ENCODE peak calls at places on chromosome 16, in seven cellular contexts. X is left ventricle myocardium inferior; T is NCI-H2107; R is T1000; W is left cardiac atrium; F is activated CD4-positive, alpha-beta T cell treated with anti-CD3 and anti-CD28 coated beads for 1 hour; V is activated CD8-positive, alpha-beta T cell treated with anti-CD3 and anti-CD28 coated beads, Interleukin-2, amount 10 ng/mL, durations not matched to agents 7 days and 5 days. Y is an unnamed sample.

GRCh38 chr16:58500329-58501241 is 642 bp downstream of the NDRG4 start:
- DNase-seq in F (no peak), W (peak; percentile 23), R (no peak), T (no peak), X (no peak), V (no peak), Y (no peak)

GRCh38 chr16:24504467-24505345 is 34.7 kb upstream of the RBBP6 start:
- DNase-seq in R (peak; percentile 60), V (peak; percentile 75), T (peak; percentile 53), X (no peak), F (peak; percentile 28), W (peak; percentile 41), Y (peak; percentile 60)

GRCh38 chr16:51591480-51591879 is 440.4 kb upstream of the SALL1 start:
- DNase-seq in F (no peak), T (no peak), V (no peak), W (no peak), R (no peak), X (no peak), Y (no peak)

GRCh38 chr16:66240996-66241395 is 125.5 kb upstream of the CDH5 start:
- DNase-seq in T (no peak), F (no peak), W (no peak), R (no peak), X (no peak), V (no peak), Y (no peak)

GRCh38 chr16:63361032-63361624 is 1324.9 kb upstream of the CDH8 start:
- DNase-seq in T (no peak), F (no peak), W (no peak), R (no peak), V (no peak), X (no peak), Y (no peak)

GRCh38 chr16:83772806-83773205 is 35.0 kb upstream of the HSBP1 start:
- DNase-seq in T (no peak), F (no peak), X (no peak), V (no peak), W (no peak), R (no peak), Y (no peak)

GRCh38 chr16:5041604-5042133 is 7.9 kb upstream of the NAGPA start:
- DNase-seq in V (no peak), F (no peak), T (no peak), X (no peak), R (no peak), W (no peak), Y (peak; percentile 16)

GRCh38 chr16:87572959-87573358 is 29.3 kb upstream of the JPH3 start:
- DNase-seq in V (no peak), W (no peak), X (no peak), F (no peak), R (no peak), T (no peak), Y (no peak)

GRCh38 chr16:1990336-1991134 is 765 bp downstream of the SYNGR3 start:
- DNase-seq in V (peak; percentile 58), T (no peak), X (no peak), R (no peak), F (no peak), W (no peak), Y (peak; percentile 38)

GRCh38 chr16:73019456-73020362 is 28.2 kb downstream of the ZFHX3 start:
- DNase-seq in X (no peak), R (peak; percentile 6), V (no peak), T (no peak), W (peak; percentile 47), F (no peak), Y (peak; percentile 55)

GRCh38 chr16:88922114-88922825 is 54.7 kb downstream of the CBFA2T3 start:
- DNase-seq in V (no peak), T (no peak), F (no peak), X (peak; percentile 89), R (no peak), W (peak; percentile 95), Y (peak; percentile 95)

GRCh38 chr16:22632621-22633020 is 121.9 kb downstream of the NPIPB5 start:
- DNase-seq in T (no peak), R (no peak), X (no peak), W (no peak), V (no peak), F (no peak), Y (no peak)

GRCh38 chr16:77723108-77723514 is 797 bp downstream of the NUDT7 start:
- DNase-seq in R (peak; percentile 14), F (no peak), T (no peak), W (peak; percentile 31), V (peak; percentile 35), X (peak; percentile 16), Y (peak; percentile 55)

GRCh38 chr16:54135361-54136275 is 151.0 kb downstream of the IRX3 start:
- DNase-seq in V (no peak), W (no peak), T (no peak), X (no peak), R (no peak), F (no peak), Y (no peak)

GRCh38 chr16:79021991-79022390 is 578.5 kb downstream of the MAF start:
- DNase-seq in F (no peak), T (no peak), R (no peak), W (no peak), X (no peak), V (no peak), Y (no peak)

GRCh38 chr16:67544844-67545664 is 16.4 kb downstream of the RIPOR1 start:
- DNase-seq in F (no peak), V (no peak), R (no peak), X (no peak), T (no peak), W (no peak), Y (no peak)

GRCh38 chr16:50999181-50999580 is 151.9 kb downstream of the SALL1 start:
- DNase-seq in R (no peak), V (no peak), F (no peak), T (no peak), W (no peak), X (no peak), Y (no peak)

GRCh38 chr16:68367034-68367433 is 56.2 kb downstream of the PRMT7 start:
- DNase-seq in F (no peak), T (no peak), R (no peak), X (no peak), V (peak; percentile 74), W (no peak), Y (no peak)

GRCh38 chr16:26605872-26606271 is 460.9 kb upstream of the C16orf82 start:
- DNase-seq in R (no peak), T (peak; percentile 31), X (no peak), V (no peak), F (no peak), W (no peak), Y (no peak)

GRCh38 chr16:88578446-88579313 is 8.5 kb downstream of the ZC3H18 start:
- DNase-seq in W (no peak), R (no peak), X (no peak), T (no peak), V (peak; percentile 31), F (no peak), Y (no peak)

GRCh38 chr16:29641561-29641960 is 21.5 kb upstream of the SPN start:
- DNase-seq in V (no peak), R (no peak), F (no peak), X (no peak), W (no peak), T (no peak), Y (no peak)

GRCh38 chr16:67241008-67241900 is 6.0 kb downstream of the FHOD1 start:
- DNase-seq in R (peak; percentile 68), X (peak; percentile 81), W (peak; percentile 77), F (no peak), T (no peak), V (no peak), Y (peak; percentile 84)

GRCh38 chr16:27238016-27238587 is 30.5 kb downstream of the NSMCE1 start:
- DNase-seq in V (no peak), W (peak; percentile 71), T (no peak), X (no peak), F (no peak), R (no peak), Y (no peak)

GRCh38 chr16:59527206-59527997 is 793.3 kb upstream of the GOT2 start:
- DNase-seq in W (no peak), T (no peak), F (no peak), V (no peak), X (no peak), R (peak; percentile 32), Y (no peak)

GRCh38 chr16:47578573-47578972 is 117.4 kb downstream of the PHKB start:
- DNase-seq in X (no peak), V (no peak), R (no peak), F (no peak), T (no peak), W (no peak), Y (no peak)

GRCh38 chr16:84478172-84478948 is 26.1 kb downstream of the MEAK7 start:
- DNase-seq in F (no peak), W (no peak), V (peak; percentile 10), R (no peak), T (no peak), X (no peak), Y (peak; percentile 30)

GRCh38 chr16:87586201-87586782 is 16.0 kb upstream of the JPH3 start:
- DNase-seq in X (no peak), F (no peak), T (no peak), R (no peak), W (no peak), V (no peak), Y (no peak)

GRCh38 chr16:2822158-2822495 is 5.1 kb downstream of the PRSS21 start:
- DNase-seq in T (no peak), R (no peak), V (no peak), F (no peak), W (no peak), X (no peak), Y (no peak)

GRCh38 chr16:22073350-22073749 is 19.0 kb upstream of the VWA3A start:
- DNase-seq in T (no peak), X (no peak), F (no peak), R (no peak), V (no peak), W (no peak), Y (no peak)